ENCODE peak calls at places on chromosomes 2 and 18, in ten cellular contexts. W, Y, L, E, P, M, X, O, H and Q are unnamed samples.

GRCh38 chr2:105038383-105039061 is 653 bp downstream of the MRPS9 start:
- DNase-seq in W (no peak), Y (peak), L (no peak), E (peak), P (peak), M (no peak), X (no peak), O (no peak), H (no peak), Q (no peak)

GRCh38 chr2:199424160-199424559 is 33.6 kb downstream of the SATB2 start:
- DNase-seq in W (no peak), Y (no peak), L (no peak), E (no peak), P (no peak), M (no peak), X (no peak), O (no peak), H (no peak), Q (no peak)

GRCh38 chr2:185700883-185701282 is 37.7 kb upstream of the FSIP2 start:
- DNase-seq in W (no peak), Y (no peak), L (no peak), E (no peak), P (no peak), M (no peak), X (no peak), O (no peak), H (no peak), Q (no peak)

GRCh38 chr2:130836501-130837174 is at the start of gene ARHGEF4:
- DNase-seq in W (peak), Y (peak), L (peak), E (peak), P (no peak), M (no peak), X (no peak), O (no peak), H (no peak), Q (peak)

GRCh38 chr2:238127165-238128060 is 11.1 kb upstream of the KLHL30 start:
- DNase-seq in W (peak), Y (no peak), L (no peak), E (no peak), P (no peak), M (peak), X (peak), O (no peak), H (no peak), Q (no peak)

GRCh38 chr2:159362816-159363251 is 76.3 kb upstream of the WDSUB1 start:
- DNase-seq in W (no peak), Y (no peak), L (no peak), E (no peak), P (no peak), M (peak), X (no peak), O (peak), H (no peak), Q (no peak)

GRCh38 chr2:62071126-62071598 is 124.8 kb upstream of the B3GNT2 start:
- DNase-seq in W (no peak), Y (no peak), L (no peak), E (no peak), P (no peak), M (no peak), X (no peak), O (no peak), H (no peak), Q (no peak)

GRCh38 chr2:46519265-46519664 is 39.9 kb downstream of the TMEM247 start:
- DNase-seq in W (no peak), Y (no peak), L (no peak), E (no peak), P (no peak), M (no peak), X (no peak), O (no peak), H (no peak), Q (no peak)

GRCh38 chr2:95389256-95390119 is 13.0 kb upstream of the FAHD2A start:
- DNase-seq in W (peak), Y (peak), L (peak), E (peak), P (peak), M (no peak), X (peak), O (peak), H (no peak), Q (peak)

GRCh38 chr2:62303818-62304217 is 107.9 kb downstream of the B3GNT2 start:
- DNase-seq in W (no peak), Y (no peak), L (no peak), E (no peak), P (no peak), M (no peak), X (no peak), O (peak), H (peak), Q (no peak)

GRCh38 chr18:59358611-59359575 is at the start of gene LMAN1:
- DNase-seq in W (peak), Y (peak), L (peak), E (peak), P (peak), M (peak), X (peak), O (peak), H (peak), Q (peak)

GRCh38 chr18:35646449-35646848 is 64.9 kb downstream of the GALNT1 start:
- DNase-seq in W (no peak), Y (no peak), L (no peak), E (no peak), P (no peak), M (no peak), X (no peak), O (no peak), H (no peak), Q (no peak)

GRCh38 chr18:3984163-3984757 is 470.8 kb downstream of the DLGAP1 start:
- DNase-seq in W (no peak), Y (no peak), L (no peak), E (no peak), P (no peak), M (no peak), X (no peak), O (no peak), H (peak), Q (no peak)

GRCh38 chr2:86039963-86040655 is 65.6 kb downstream of the POLR1A start:
- DNase-seq in W (peak), Y (no peak), L (no peak), E (no peak), P (no peak), M (no peak), X (peak), O (no peak), H (no peak), Q (no peak)

GRCh38 chr2:138035597-138036217 is 71.4 kb downstream of the HNMT start:
- DNase-seq in W (no peak), Y (no peak), L (no peak), E (no peak), P (no peak), M (no peak), X (no peak), O (no peak), H (no peak), Q (no peak)

GRCh38 chr2:138829326-138829725 is 49.1 kb upstream of the NXPH2 start:
- DNase-seq in W (no peak), Y (peak), L (no peak), E (peak), P (no peak), M (peak), X (no peak), O (no peak), H (no peak), Q (no peak)

GRCh38 chr18:31716362-31716761 is 32.0 kb upstream of the B4GALT6 start:
- DNase-seq in W (no peak), Y (no peak), L (no peak), E (no peak), P (no peak), M (no peak), X (no peak), O (no peak), H (no peak), Q (no peak)

GRCh38 chr2:238143239-238143951 is 4.9 kb downstream of the KLHL30 start:
- DNase-seq in W (no peak), Y (peak), L (no peak), E (no peak), P (peak), M (no peak), X (no peak), O (no peak), H (no peak), Q (no peak)

GRCh38 chr18:46311491-46311890 is 207.3 kb downstream of the HAUS1 start:
- DNase-seq in W (no peak), Y (no peak), L (no peak), E (no peak), P (no peak), M (no peak), X (no peak), O (no peak), H (no peak), Q (no peak)

GRCh38 chr2:36554531-36554930 is 43.4 kb downstream of the FEZ2 start:
- DNase-seq in W (no peak), Y (no peak), L (no peak), E (no peak), P (no peak), M (no peak), X (no peak), O (no peak), H (no peak), Q (no peak)

GRCh38 chr18:47628898-47629297 is 301.6 kb downstream of the SMAD2 start:
- DNase-seq in W (no peak), Y (no peak), L (no peak), E (no peak), P (no peak), M (no peak), X (no peak), O (no peak), H (no peak), Q (no peak)

GRCh38 chr18:11587846-11588245 is 21.6 kb upstream of the SLC35G4 start:
- DNase-seq in W (no peak), Y (no peak), L (no peak), E (no peak), P (no peak), M (no peak), X (no peak), O (no peak), H (no peak), Q (no peak)

GRCh38 chr18:23200751-23201150 is 65.5 kb downstream of the CABLES1 start:
- DNase-seq in W (no peak), Y (no peak), L (no peak), E (peak), P (no peak), M (no peak), X (no peak), O (no peak), H (no peak), Q (no peak)

GRCh38 chr2:46774499-46775228 is 140.9 kb downstream of the MCFD2 start:
- DNase-seq in W (no peak), Y (no peak), L (no peak), E (no peak), P (no peak), M (no peak), X (no peak), O (no peak), H (no peak), Q (no peak)

GRCh38 chr18:2570772-2571199 is 519 bp downstream of the METTL4 start:
- DNase-seq in W (peak), Y (peak), L (peak), E (peak), P (peak), M (peak), X (peak), O (peak), H (peak), Q (peak)

GRCh38 chr2:236512267-236512666 is 57.4 kb upstream of the ACKR3 start:
- DNase-seq in W (no peak), Y (no peak), L (no peak), E (no peak), P (no peak), M (no peak), X (no peak), O (no peak), H (no peak), Q (no peak)

GRCh38 chr2:112342067-112342466 is 66.7 kb downstream of the ZC3H6 start:
- DNase-seq in W (no peak), Y (no peak), L (no peak), E (no peak), P (no peak), M (no peak), X (no peak), O (no peak), H (no peak), Q (no peak)

GRCh38 chr2:86783615-86784339 is 6.9 kb downstream of the CD8A start:
- DNase-seq in W (no peak), Y (no peak), L (no peak), E (no peak), P (no peak), M (no peak), X (no peak), O (no peak), H (peak), Q (peak)

GRCh38 chr2:36277876-36278523 is 77.6 kb upstream of the CRIM1 start:
- DNase-seq in W (no peak), Y (no peak), L (no peak), E (no peak), P (no peak), M (no peak), X (no peak), O (no peak), H (no peak), Q (no peak)

GRCh38 chr2:199838399-199838798 is 12.6 kb downstream of the FTCDNL1 start:
- DNase-seq in W (no peak), Y (no peak), L (no peak), E (no peak), P (no peak), M (no peak), X (no peak), O (no peak), H (no peak), Q (no peak)

GRCh38 chr18:49023281-49023937 is 72.6 kb upstream of the SMAD7 start:
- DNase-seq in W (peak), Y (no peak), L (peak), E (no peak), P (no peak), M (no peak), X (peak), O (no peak), H (no peak), Q (no peak)

GRCh38 chr2:197011777-197012641 is 85.5 kb upstream of the PGAP1 start:
- DNase-seq in W (no peak), Y (peak), L (no peak), E (peak), P (no peak), M (peak), X (no peak), O (peak), H (no peak), Q (peak)

GRCh38 chr2:147760984-147761383 is 83.8 kb upstream of the ACVR2A start:
- DNase-seq in W (no peak), Y (no peak), L (no peak), E (no peak), P (no peak), M (no peak), X (no peak), O (no peak), H (no peak), Q (no peak)

GRCh38 chr2:178397002-178397605 is 53.9 kb downstream of the PRKRA start:
- DNase-seq in W (no peak), Y (peak), L (no peak), E (peak), P (peak), M (peak), X (no peak), O (no peak), H (no peak), Q (no peak)

GRCh38 chr2:61255580-61256437 is 93.8 kb downstream of the C2orf74 start:
- DNase-seq in W (no peak), Y (no peak), L (no peak), E (peak), P (no peak), M (peak), X (no peak), O (no peak), H (no peak), Q (no peak)

DNA sequence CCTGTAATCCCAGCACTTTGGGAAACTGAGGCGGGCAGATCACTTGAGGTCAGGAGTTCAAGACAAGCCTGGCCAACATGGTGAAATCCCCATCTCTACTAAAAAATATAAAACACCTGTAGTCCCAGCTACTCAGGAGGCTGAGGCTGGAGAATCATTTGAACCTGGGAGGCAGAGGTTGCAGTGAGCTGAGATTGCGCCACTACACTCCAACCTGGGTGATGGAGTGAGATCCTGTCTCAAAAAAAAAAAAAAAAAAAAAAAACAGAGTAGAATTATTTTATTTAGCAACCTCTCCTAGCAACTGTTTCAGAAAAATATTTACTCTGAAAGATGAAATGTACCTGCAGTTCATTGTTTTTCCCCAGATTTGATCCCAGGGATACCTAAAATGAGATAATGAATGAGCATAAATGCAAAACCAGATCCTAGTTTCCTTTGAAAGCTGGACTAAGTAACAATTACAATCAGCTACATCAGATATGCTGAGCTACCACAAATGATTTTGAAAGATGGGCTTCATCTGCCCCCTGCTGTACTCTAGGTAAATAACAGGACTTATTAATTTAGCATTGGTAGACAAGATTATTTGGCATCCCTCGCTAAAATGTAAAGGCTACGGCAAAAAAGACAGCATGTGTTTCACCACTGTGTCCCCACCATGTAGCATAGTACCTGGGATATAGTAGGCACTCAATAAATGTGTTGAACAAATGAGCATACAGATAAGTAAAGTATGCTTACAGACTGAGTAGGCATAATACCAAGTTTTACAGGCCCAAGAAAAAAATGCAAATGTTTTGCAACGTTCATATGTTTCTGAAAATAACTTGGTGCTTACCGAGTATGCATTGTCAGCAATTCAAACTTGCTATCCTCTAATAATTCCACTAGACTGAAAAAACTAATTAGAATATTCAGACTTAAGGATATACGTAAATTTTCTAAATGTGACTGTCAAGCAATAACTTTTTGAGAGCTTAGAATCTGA is 102.5 kb downstream of the ATL2 start:
- DNase-seq in W (no peak), Y (peak), L (no peak), E (peak), P (peak), M (peak), X (no peak), O (peak), H (peak), Q (peak)
- TF ChIP-seq POLR2AphosphoS5 in W (no peak), Y (no peak), L (no peak), E (no peak), P (no peak), M (no peak), X (no peak), O (no peak), H (no peak), Q (no peak)

DNA sequence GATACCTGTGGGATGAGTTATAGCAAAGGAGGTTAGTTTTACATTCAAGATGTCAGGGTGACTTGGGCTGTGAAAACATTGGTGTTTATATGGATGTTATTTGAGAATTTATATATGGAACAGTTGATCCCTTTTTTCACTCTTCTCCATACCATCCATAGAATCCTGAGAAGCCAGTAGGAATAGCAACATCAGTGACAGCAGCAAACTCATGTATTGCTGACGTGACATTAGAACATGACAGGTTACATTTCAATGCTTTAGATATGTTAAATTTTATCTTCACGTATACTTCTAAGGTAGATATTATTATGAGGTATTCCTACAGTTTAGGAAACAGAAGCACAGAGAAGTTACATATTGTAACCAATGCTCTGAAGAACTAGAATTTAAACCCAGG is 745.2 kb upstream of the GCFC2 start:
- DNase-seq in W (no peak), Y (no peak), L (no peak), E (no peak), P (no peak), M (no peak), X (no peak), O (no peak), H (no peak), Q (no peak)
- TF ChIP-seq POLR2AphosphoS5 in W (no peak), Y (no peak), L (no peak), E (no peak), P (no peak), M (no peak), X (no peak), O (no peak), H (no peak), Q (no peak)

GRCh38 chr2:217366996-217367395 is 507.1 kb upstream of the TNP1 start:
- DNase-seq in W (no peak), Y (no peak), L (no peak), E (no peak), P (no peak), M (no peak), X (no peak), O (no peak), H (no peak), Q (no peak)

GRCh38 chr2:217370391-217370790 is 510.5 kb upstream of the TNP1 start:
- DNase-seq in W (no peak), Y (peak), L (no peak), E (no peak), P (no peak), M (peak), X (no peak), O (no peak), H (no peak), Q (no peak)

GRCh38 chr2:217367464-217367863 is 507.6 kb upstream of the TNP1 start:
- DNase-seq in W (no peak), Y (no peak), L (no peak), E (no peak), P (no peak), M (no peak), X (no peak), O (no peak), H (no peak), Q (no peak)

GRCh38 chr2:217372794-217373193 is 512.9 kb upstream of the TNP1 start:
- DNase-seq in W (no peak), Y (no peak), L (no peak), E (peak), P (no peak), M (no peak), X (no peak), O (no peak), H (no peak), Q (no peak)

DNA sequence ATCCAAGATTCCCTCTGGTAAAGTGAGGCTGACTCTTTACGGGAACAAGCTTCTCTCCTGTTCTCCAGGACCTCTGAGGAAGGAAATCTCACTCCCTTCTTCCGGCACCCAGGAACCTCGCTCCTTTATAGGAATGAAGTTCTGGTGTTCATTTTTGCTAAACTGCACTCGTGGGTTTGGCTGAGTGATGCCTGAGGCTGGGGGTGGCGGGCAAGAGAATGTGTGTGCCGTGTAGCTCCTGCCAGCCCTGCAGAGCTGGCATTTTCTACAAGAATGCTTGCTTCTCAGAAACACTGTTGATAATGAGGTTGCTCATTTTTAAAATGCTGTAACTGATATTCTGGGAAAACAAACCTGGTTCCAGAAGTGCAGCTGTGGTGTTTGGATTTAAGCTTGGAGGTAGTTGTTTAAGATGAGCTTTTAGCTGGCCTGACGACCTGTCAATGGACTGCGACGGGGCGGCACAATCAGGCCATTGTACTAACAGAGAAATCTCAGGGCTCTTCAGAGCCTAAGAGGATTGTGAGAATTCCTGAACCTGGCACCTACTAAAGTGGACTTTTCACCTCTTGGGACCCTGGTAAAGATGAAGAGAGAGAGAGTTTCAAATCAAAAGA is 511.9 kb upstream of the TNP1 start:
- DNase-seq in W (no peak), Y (no peak), L (no peak), E (no peak), P (no peak), M (peak), X (no peak), O (no peak), H (no peak), Q (no peak)
- TF ChIP-seq POLR2AphosphoS5 in W (no peak), Y (no peak), L (no peak), E (no peak), P (no peak), M (no peak), X (no peak), O (no peak), H (no peak), Q (no peak)

GRCh38 chr2:219408101-219409030 is 9.8 kb upstream of the DES start:
- DNase-seq in W (no peak), Y (no peak), L (no peak), E (no peak), P (no peak), M (no peak), X (peak), O (no peak), H (no peak), Q (no peak)

GRCh38 chr2:219409619-219410018 is 8.6 kb upstream of the DES start:
- DNase-seq in W (no peak), Y (no peak), L (no peak), E (no peak), P (no peak), M (no peak), X (no peak), O (no peak), H (no peak), Q (no peak)

GRCh38 chr2:219405958-219406860 is 12.0 kb upstream of the DES start:
- DNase-seq in W (no peak), Y (no peak), L (no peak), E (no peak), P (no peak), M (no peak), X (no peak), O (no peak), H (no peak), Q (no peak)

GRCh38 chr2:219406861-219407230 is 11.3 kb upstream of the DES start:
- DNase-seq in W (no peak), Y (no peak), L (peak), E (no peak), P (no peak), M (no peak), X (peak), O (no peak), H (no peak), Q (no peak)

GRCh38 chr2:219410390-219410789 is 7.8 kb upstream of the DES start:
- DNase-seq in W (no peak), Y (no peak), L (no peak), E (no peak), P (no peak), M (no peak), X (no peak), O (no peak), H (no peak), Q (no peak)
- TF ChIP-seq POLR2AphosphoS5 in W (no peak), Y (no peak), L (no peak), E (no peak), P (no peak), M (no peak), X (no peak), O (no peak), H (no peak), Q (no peak)